ENCODE peak calls at places on chromosomes 11 and 22, in nine cellular contexts. U, Y, S, L, T, Q, X, A and E are unnamed samples.

GRCh38 chr11:122422707-122423106 is 232.8 kb upstream of the UBASH3B start:
- DNase-seq in Q (no peak), L (no peak), X (no peak), S (peak; percentile 77), T (no peak), U (no peak), A (no peak), Y (no peak), E (no peak)

GRCh38 chr11:132024587-132025295 is 654.3 kb downstream of the NTM start:
- DNase-seq in T (no peak), Q (no peak), X (no peak), A (no peak), S (no peak), U (no peak), Y (no peak), L (no peak), E (no peak)

GRCh38 chr22:22037740-22038139 is 55.2 kb upstream of the TOP3B start:
- DNase-seq in U (no peak), Y (no peak), X (no peak), A (no peak), T (no peak), S (no peak), Q (no peak), L (no peak), E (no peak)

GRCh38 chr22:35634015-35634414 is 14.2 kb upstream of the APOL6 start:
- DNase-seq in U (no peak), Q (no peak), X (no peak), T (no peak), A (no peak), S (peak; percentile 33), L (no peak), Y (no peak), E (no peak)

GRCh38 chr22:45224988-45225731 is 15.5 kb downstream of the KIAA0930 start:
- DNase-seq in T (no peak), U (no peak), Y (peak; percentile 42), L (no peak), Q (no peak), A (peak; percentile 24), X (no peak), S (no peak), E (no peak)

GRCh38 chr11:17596711-17597110 is 49.7 kb downstream of the OTOG start:
- DNase-seq in Y (no peak), S (no peak), U (peak; percentile 34), L (no peak), T (no peak), A (peak; percentile 5), X (no peak), Q (no peak), E (no peak)

GRCh38 chr11:37182036-37182435 is 584.0 kb upstream of the RAG2 start:
- DNase-seq in L (no peak), S (no peak), T (no peak), X (no peak), A (no peak), U (no peak), Y (no peak), Q (no peak), E (no peak)

GRCh38 chr11:131511794-131512193 is 141.4 kb downstream of the NTM start:
- DNase-seq in L (no peak), Y (no peak), S (peak; percentile 9), A (peak; percentile 72), T (peak; percentile 91), Q (no peak), U (peak; percentile 63), X (peak; percentile 68), E (no peak)

GRCh38 chr11:71119656-71120269 is 132.6 kb downstream of the SHANK2 start:
- DNase-seq in A (no peak), X (no peak), T (no peak), U (no peak), Q (no peak), Y (no peak), S (no peak), L (no peak), E (no peak)
- H3K4me1 ChIP-seq in A (no peaks in the 10 kb centered on the region), X (peaks cover 9% of the 10 kb centered on the region), T (peaks cover 8% of the 10 kb centered on the region), U (no peaks in the 10 kb centered on the region), Q (no peaks in the 10 kb centered on the region), Y (no peaks in the 10 kb centered on the region), S (peaks cover 16% of the 10 kb centered on the region), L (no peaks in the 10 kb centered on the region), E (no peaks in the 10 kb centered on the region)

GRCh38 chr11:72598901-72599300 is 75.3 kb downstream of the PDE2A start:
- DNase-seq in S (peak; percentile 65), Q (no peak), T (peak; percentile 79), U (peak; percentile 56), L (peak; percentile 51), Y (no peak), X (peak; percentile 27), A (peak; percentile 77), E (no peak)
- TF ChIP-seq CTCF in S (peak; percentile 58), Q (no peak), T (peak; percentile 62), U (no peak), L (peak; percentile 69), Y (peak; percentile 59), X (peak; percentile 35), A (peak; percentile 71), E (peak; percentile 71)

DNA sequence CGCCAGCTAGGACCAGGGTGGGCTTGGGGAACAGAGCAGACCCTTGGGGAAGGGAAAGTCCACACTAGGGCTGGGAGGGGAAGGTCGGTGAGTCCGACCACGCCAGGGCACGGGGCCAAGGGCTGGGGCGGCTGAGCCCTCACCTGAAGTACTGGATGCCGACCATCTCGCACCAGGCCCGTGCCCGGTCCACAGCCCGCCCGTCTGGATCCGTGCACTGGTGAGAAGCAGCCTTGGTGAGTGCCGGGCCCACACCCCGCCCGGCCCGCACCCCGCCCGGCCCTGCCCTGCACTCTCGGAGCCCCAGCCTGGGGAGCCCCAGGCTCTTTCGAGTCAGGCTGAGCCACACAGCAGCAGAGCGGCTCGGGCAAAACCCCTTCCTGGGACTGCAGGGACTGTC is 1.9 kb upstream of the BAIAP2L2 start:
- DNase-seq in S (no peak), X (no peak), A (no peak), L (no peak), Y (no peak), T (no peak), U (peak; percentile 62), Q (peak; percentile 75), E (no peak)
- H3K4me1 ChIP-seq in S (peaks cover 49% of the 10 kb centered on the region), X (peaks cover 22% of the 10 kb centered on the region), A (no peaks in the 10 kb centered on the region), L (no peaks in the 10 kb centered on the region), Y (peaks cover 9% of the 10 kb centered on the region), T (peaks cover 8% of the 10 kb centered on the region), U (no peaks in the 10 kb centered on the region), Q (peaks cover 8% of the 10 kb centered on the region), E (peaks cover 7% of the 10 kb centered on the region)

GRCh38 chr11:69122642-69123431 is 32.9 kb upstream of the SMIM38 start:
- DNase-seq in U (peak; percentile 86), A (peak; percentile 96), Y (peak; percentile 94), Q (peak; percentile 92), X (peak; percentile 80), T (peak; percentile 92), L (peak; percentile 49), S (peak; percentile 99), E (no peak)

GRCh38 chr11:69121621-69122336 is 34.0 kb upstream of the SMIM38 start:
- DNase-seq in L (no peak), S (no peak), A (no peak), U (no peak), Q (peak; percentile 55), X (no peak), T (no peak), Y (no peak), E (no peak)

GRCh38 chr11:69125861-69126260 is 29.9 kb upstream of the SMIM38 start:
- DNase-seq in X (no peak), Q (no peak), Y (no peak), S (no peak), L (no peak), T (no peak), U (no peak), A (peak; percentile 22), E (no peak)

GRCh38 chr11:69122337-69122641 is 33.4 kb upstream of the SMIM38 start:
- DNase-seq in Q (no peak), A (no peak), Y (no peak), L (no peak), X (no peak), T (peak; percentile 27), U (no peak), S (no peak), E (no peak)

GRCh38 chr11:69123593-69124545 is 31.9 kb upstream of the SMIM38 start:
- DNase-seq in U (no peak), L (no peak), Y (peak; percentile 37), T (peak; percentile 33), X (no peak), Q (no peak), S (peak; percentile 57), A (no peak), E (no peak)
- TF ChIP-seq CTCF in U (no peak), L (no peak), Y (no peak), T (peak; percentile 45), X (no peak), Q (no peak), S (no peak), A (peak; percentile 40), E (no peak)

GRCh38 chr11:44730775-44731174 is 4.0 kb downstream of the TSPAN18 start:
- DNase-seq in Y (no peak), S (no peak), U (no peak), T (no peak), L (no peak), Q (no peak), X (no peak), A (no peak), E (no peak)
- H3K4me1 ChIP-seq in Y (peaks cover 37% of the 10 kb centered on the region), S (peaks cover 7% of the 10 kb centered on the region), U (peaks cover 5% of the 10 kb centered on the region), T (peaks cover 68% of the 10 kb centered on the region), L (no peaks in the 10 kb centered on the region), Q (peaks cover 4% of the 10 kb centered on the region), X (peaks cover 20% of the 10 kb centered on the region), A (peaks cover 6% of the 10 kb centered on the region), E (peaks cover 9% of the 10 kb centered on the region)

DNA sequence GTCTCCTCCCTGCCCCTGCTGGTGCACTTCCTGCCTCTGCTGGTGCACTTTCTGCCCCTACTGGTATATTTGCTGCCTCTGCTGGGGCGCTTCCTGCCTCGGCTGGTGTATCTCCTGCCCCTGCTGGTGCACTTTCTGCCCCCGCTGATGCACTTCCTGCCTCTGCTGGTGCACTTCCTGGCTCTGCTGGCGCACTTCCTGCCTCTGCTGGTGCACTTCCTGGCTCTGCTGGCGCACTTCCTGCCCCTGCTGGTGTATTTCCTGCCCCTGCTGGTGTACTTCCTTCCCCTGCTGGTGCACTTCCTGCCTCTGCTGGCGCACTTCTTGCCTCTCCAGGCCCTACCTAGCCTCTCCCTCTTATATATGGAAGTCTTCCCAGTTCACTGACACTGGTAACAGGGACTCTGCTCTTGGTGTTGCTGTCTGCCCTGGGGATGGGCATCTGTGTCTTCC is 10.1 kb downstream of the MTFP1 start:
- DNase-seq in U (peak; percentile 93), Y (peak; percentile 54), Q (no peak), T (no peak), L (no peak), A (no peak), X (no peak), S (no peak), E (peak; percentile 35)
- TF ChIP-seq CTCF in U (no peak), Y (peak; percentile 19), Q (no peak), T (no peak), L (no peak), A (peak; percentile 15), X (peak; percentile 8), S (no peak), E (no peak)